ENCODE peak calls at places on chromosomes 1 and 21, in ten cellular contexts. G, P, D, T, M, B, O, X, Y and R are unnamed samples.

GRCh38 chr1:2935766-2936390 is 85.4 kb upstream of the ACTRT2 start:
- DNase-seq in G (peak), P (no peak), D (no peak), T (no peak), M (no peak), B (no peak), O (no peak), X (no peak), Y (no peak), R (no peak)

GRCh38 chr1:202311880-202312635 is 29.7 kb downstream of the UBE2T start:
- DNase-seq in G (no peak), P (no peak), D (no peak), T (no peak), M (no peak), B (no peak), O (no peak), X (no peak), Y (no peak), R (no peak)

GRCh38 chr1:66542811-66543767 is 9.1 kb downstream of the SGIP1 start:
- DNase-seq in G (peak), P (peak), D (no peak), T (no peak), M (no peak), B (no peak), O (no peak), X (peak), Y (peak), R (no peak)

GRCh38 chr21:37374026-37374425 is 7.5 kb downstream of the DYRK1A start:
- DNase-seq in G (no peak), P (no peak), D (no peak), T (no peak), M (no peak), B (no peak), O (no peak), X (no peak), Y (no peak), R (no peak)

GRCh38 chr1:231196728-231197127 is 34.9 kb downstream of the TRIM67 start:
- DNase-seq in G (no peak), P (no peak), D (no peak), T (no peak), M (no peak), B (no peak), O (no peak), X (no peak), Y (no peak), R (no peak)

GRCh38 chr1:70528591-70529333 is 117.7 kb downstream of the CTH start:
- DNase-seq in G (no peak), P (no peak), D (peak), T (no peak), M (peak), B (peak), O (no peak), X (peak), Y (peak), R (no peak)

GRCh38 chr1:229535226-229535625 is 23.3 kb downstream of the ABCB10 start:
- DNase-seq in G (no peak), P (no peak), D (no peak), T (no peak), M (no peak), B (no peak), O (no peak), X (no peak), Y (no peak), R (no peak)

GRCh38 chr1:98704474-98704873 is 43.0 kb downstream of the SNX7 start:
- DNase-seq in G (no peak), P (peak), D (peak), T (no peak), M (no peak), B (peak), O (no peak), X (peak), Y (no peak), R (no peak)

GRCh38 chr21:45166931-45167330 is 92.6 kb downstream of the ADARB1 start:
- DNase-seq in G (no peak), P (no peak), D (no peak), T (no peak), M (no peak), B (no peak), O (no peak), X (no peak), Y (no peak), R (no peak)

GRCh38 chr1:22417466-22417865 is 34.2 kb upstream of the ZBTB40 start:
- DNase-seq in G (no peak), P (no peak), D (no peak), T (no peak), M (no peak), B (no peak), O (no peak), X (no peak), Y (no peak), R (no peak)

GRCh38 chr1:66676616-66677298 is 75.5 kb upstream of the DYNLT5 start:
- DNase-seq in G (no peak), P (no peak), D (no peak), T (no peak), M (no peak), B (no peak), O (peak), X (peak), Y (no peak), R (no peak)

GRCh38 chr21:31848339-31848985 is 24.4 kb upstream of the HUNK start:
- DNase-seq in G (no peak), P (no peak), D (no peak), T (no peak), M (no peak), B (no peak), O (no peak), X (no peak), Y (no peak), R (peak)

GRCh38 chr1:224333309-224333926 is 3.4 kb upstream of the NVL start:
- DNase-seq in G (no peak), P (no peak), D (no peak), T (no peak), M (peak), B (no peak), O (no peak), X (peak), Y (no peak), R (no peak)

GRCh38 chr1:175287377-175287776 is 94.8 kb upstream of the KIAA0040 start:
- DNase-seq in G (no peak), P (no peak), D (no peak), T (no peak), M (peak), B (no peak), O (no peak), X (no peak), Y (no peak), R (no peak)

GRCh38 chr1:241849345-241849695 is 1.3 kb downstream of the EXO1 start:
- DNase-seq in G (no peak), P (no peak), D (no peak), T (no peak), M (no peak), B (no peak), O (no peak), X (no peak), Y (no peak), R (no peak)

GRCh38 chr1:111769517-111770146 is 13.9 kb downstream of the DDX20 start:
- DNase-seq in G (no peak), P (no peak), D (no peak), T (peak), M (peak), B (peak), O (peak), X (peak), Y (peak), R (no peak)

GRCh38 chr1:40244138-40244744 is 3.5 kb upstream of the TMCO2 start:
- DNase-seq in G (no peak), P (no peak), D (no peak), T (no peak), M (no peak), B (no peak), O (no peak), X (no peak), Y (no peak), R (no peak)

GRCh38 chr1:231487019-231487418 is 41.5 kb upstream of the TSNAX start:
- DNase-seq in G (no peak), P (no peak), D (no peak), T (no peak), M (no peak), B (no peak), O (no peak), X (peak), Y (no peak), R (no peak)

GRCh38 chr1:201565771-201566528 is 27.0 kb downstream of the NAV1 start:
- DNase-seq in G (no peak), P (no peak), D (no peak), T (no peak), M (no peak), B (no peak), O (no peak), X (no peak), Y (peak), R (no peak)

GRCh38 chr1:155976913-155977606 is 1.3 kb downstream of the ARHGEF2 start:
- DNase-seq in G (no peak), P (no peak), D (peak), T (no peak), M (no peak), B (no peak), O (no peak), X (no peak), Y (no peak), R (no peak)

GRCh38 chr1:65069186-65069585 is 78.8 kb upstream of the AK4 start:
- DNase-seq in G (no peak), P (no peak), D (no peak), T (peak), M (no peak), B (no peak), O (no peak), X (no peak), Y (no peak), R (no peak)

GRCh38 chr21:36135391-36136094 is 664 bp downstream of the CBR3 start:
- DNase-seq in G (peak), P (peak), D (peak), T (peak), M (peak), B (peak), O (no peak), X (peak), Y (peak), R (peak)

GRCh38 chr1:184635347-184636155 is 119.1 kb downstream of the EDEM3 start:
- DNase-seq in G (no peak), P (no peak), D (no peak), T (no peak), M (no peak), B (no peak), O (no peak), X (no peak), Y (no peak), R (no peak)

GRCh38 chr1:100530901-100531487 is 6.9 kb upstream of the GPR88 start:
- DNase-seq in G (peak), P (no peak), D (no peak), T (no peak), M (peak), B (no peak), O (no peak), X (peak), Y (no peak), R (no peak)

GRCh38 chr1:28087614-28088167 is 719 bp downstream of the EYA3 start:
- DNase-seq in G (no peak), P (no peak), D (no peak), T (peak), M (no peak), B (peak), O (no peak), X (peak), Y (no peak), R (no peak)
- TF ChIP-seq CTCF in G (no peak), P (no peak), D (no peak), T (no peak), M (peak), B (no peak), O (peak), X (peak), Y (no peak), R (no peak)

DNA sequence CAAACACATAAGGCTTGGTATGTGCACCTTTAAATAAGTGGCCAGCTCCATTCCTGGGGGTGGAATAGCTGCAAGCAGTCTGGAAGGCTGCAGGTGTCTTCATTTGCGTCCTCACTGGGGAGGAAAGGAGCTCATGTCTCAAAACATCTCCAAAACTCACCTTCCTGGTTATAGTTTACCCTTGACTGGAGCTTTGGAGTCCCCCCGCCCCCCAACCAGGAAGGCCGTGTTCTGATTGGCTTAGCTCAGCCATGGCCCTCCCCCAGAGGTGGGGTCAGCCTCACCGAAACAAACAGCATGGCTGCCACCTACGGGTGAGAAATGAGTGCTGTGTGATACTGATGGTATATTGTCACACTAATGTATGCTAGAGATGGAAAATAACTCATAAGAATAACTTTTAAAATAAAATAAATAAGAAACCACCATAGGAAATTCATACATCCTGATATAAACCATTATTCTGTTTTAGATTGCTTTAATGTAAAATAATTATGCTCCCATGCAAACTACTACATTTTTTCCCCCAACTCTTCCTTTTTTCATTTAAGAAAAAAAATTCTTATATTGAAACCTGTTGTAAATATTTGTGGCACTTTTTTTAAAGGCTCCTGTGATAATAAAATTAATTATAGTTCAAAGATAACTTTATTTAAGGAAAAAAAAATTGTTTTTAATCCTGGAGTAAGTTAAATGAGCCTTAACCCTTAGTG is 90.8 kb downstream of the ZP4 start:
- DNase-seq in G (peak), P (peak), D (peak), T (no peak), M (peak), B (peak), O (peak), X (no peak), Y (peak), R (no peak)
- TF ChIP-seq CTCF in G (peak), P (peak), D (peak), T (no peak), M (peak), B (peak), O (peak), X (no peak), Y (no peak), R (peak)

DNA sequence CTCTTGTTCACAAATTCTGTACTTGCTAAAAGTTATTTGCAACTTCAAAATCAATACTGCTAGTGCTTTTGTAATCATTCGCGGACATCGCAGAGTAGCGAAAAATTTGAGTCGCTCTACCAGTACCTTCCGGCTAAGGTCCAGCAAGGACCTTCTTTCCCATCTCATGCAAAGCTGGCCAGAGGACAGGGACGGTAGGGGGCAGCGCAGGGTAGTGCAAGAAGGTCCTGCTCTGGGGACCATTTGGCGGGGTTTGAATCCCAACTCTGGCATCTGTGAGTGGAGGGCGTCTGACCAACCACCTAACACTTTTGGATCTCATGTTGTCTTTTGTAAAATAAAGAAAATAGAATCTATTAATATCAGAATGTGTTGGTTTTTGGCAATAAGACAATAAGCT is 258.3 kb downstream of the SPATA17 start:
- DNase-seq in G (no peak), P (no peak), D (peak), T (no peak), M (no peak), B (peak), O (no peak), X (no peak), Y (no peak), R (no peak)
- TF ChIP-seq CTCF in G (no peak), P (no peak), D (peak), T (no peak), M (peak), B (peak), O (peak), X (no peak), Y (no peak), R (peak)

GRCh38 chr1:190124068-190124467 is 353.6 kb downstream of the BRINP3 start:
- DNase-seq in G (no peak), P (no peak), D (no peak), T (no peak), M (no peak), B (no peak), O (no peak), X (no peak), Y (no peak), R (no peak)
- TF ChIP-seq CTCF in G (no peak), P (no peak), D (no peak), T (no peak), M (no peak), B (no peak), O (no peak), X (no peak), Y (no peak), R (peak)

DNA sequence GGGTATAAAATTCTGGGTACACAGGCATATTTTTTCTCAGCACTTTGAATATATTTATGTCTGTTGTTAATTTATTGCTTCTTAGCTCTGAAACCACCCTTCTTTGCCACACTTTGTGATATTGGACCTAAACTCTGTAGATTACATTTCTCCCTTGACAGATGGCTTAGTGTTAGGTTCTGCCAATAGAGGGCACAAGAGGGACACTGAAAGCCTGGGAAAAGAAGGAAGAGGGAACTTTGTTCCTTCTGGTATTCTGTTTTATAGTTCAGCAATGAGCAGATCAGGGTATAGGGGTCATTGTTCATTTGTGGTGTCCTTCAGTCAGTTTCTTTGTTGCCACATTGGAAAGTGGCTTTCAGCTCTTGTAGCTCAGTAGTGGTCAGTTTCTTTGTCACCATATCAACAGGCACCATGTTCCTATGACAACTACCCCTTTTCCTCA is 423.5 kb upstream of the PROX1 start:
- DNase-seq in G (no peak), P (no peak), D (no peak), T (no peak), M (no peak), B (no peak), O (no peak), X (no peak), Y (peak), R (no peak)
- TF ChIP-seq CTCF in G (peak), P (peak), D (peak), T (no peak), M (peak), B (peak), O (peak), X (no peak), Y (peak), R (peak)